ENCODE peak calls at places on chromosome 10, in four cellular contexts. M is HepG2, O is GM12878, H is K562. S is an unnamed sample.

GRCh38 chr10:107631876-107632275 is 467.4 kb upstream of the SORCS1 start:
- DNase-seq in M (no peak), O (no peak), H (no peak), S (no peak)

GRCh38 chr10:119724630-119725549 is 960 bp upstream of the INPP5F start:
- DNase-seq in M (peak), O (no peak), H (peak), S (no peak)

GRCh38 chr10:63146503-63146902 is 13.4 kb downstream of the NRBF2 start:
- DNase-seq in M (no peak), O (no peak), H (no peak), S (no peak)

GRCh38 chr10:60429084-60429849 is 39.6 kb upstream of the ANK3 start:
- DNase-seq in M (no peak), O (no peak), H (no peak), S (no peak)

GRCh38 chr10:8280946-8281345 is 226.5 kb downstream of the GATA3 start:
- DNase-seq in M (no peak), O (no peak), H (no peak), S (no peak)

GRCh38 chr10:58956926-58957325 is 219.5 kb upstream of the PHYHIPL start:
- DNase-seq in M (peak), O (no peak), H (no peak), S (no peak)

GRCh38 chr10:86177483-86178155 is 189.0 kb downstream of the GRID1 start:
- DNase-seq in M (no peak), O (no peak), H (no peak), S (no peak)

GRCh38 chr10:113566888-113567287 is 14.0 kb downstream of the HABP2 start:
- DNase-seq in M (no peak), O (no peak), H (no peak), S (no peak)

GRCh38 chr10:99435986-99436633 is 5.7 kb upstream of the GOT1 start:
- DNase-seq in M (peak), O (no peak), H (peak), S (peak)

GRCh38 chr10:71431216-71431944 is 34.7 kb downstream of the CDH23 start:
- DNase-seq in M (no peak), O (no peak), H (no peak), S (peak)

GRCh38 chr10:71431945-71432905 is 35.5 kb downstream of the CDH23 start:
- DNase-seq in M (no peak), O (no peak), H (no peak), S (peak)

GRCh38 chr10:71427246-71427645 is 30.5 kb downstream of the CDH23 start:
- DNase-seq in M (no peak), O (no peak), H (no peak), S (no peak)

GRCh38 chr10:71429304-71429703 is 32.6 kb downstream of the CDH23 start:
- DNase-seq in M (no peak), O (no peak), H (no peak), S (no peak)

DNA sequence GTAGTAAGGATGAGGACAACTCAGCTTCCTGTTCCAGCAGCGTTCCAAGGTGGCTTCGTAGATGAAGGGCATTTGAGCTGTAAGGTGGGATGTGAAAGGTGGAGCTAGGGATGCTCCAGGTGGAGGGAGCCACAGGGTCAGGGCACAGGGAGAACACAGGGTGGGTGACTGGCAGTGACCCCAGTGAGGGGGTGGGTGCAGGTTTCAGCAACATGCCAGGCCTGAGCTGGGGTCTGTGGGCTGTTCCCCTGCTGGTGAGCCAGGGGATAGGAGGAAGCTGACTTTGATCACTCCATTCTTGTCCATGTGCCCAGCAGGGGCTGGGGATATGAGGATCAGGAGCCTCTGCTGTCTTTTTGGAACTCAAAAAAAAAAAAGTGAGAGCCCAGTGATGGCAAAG is 33.2 kb downstream of the CDH23 start:
- DNase-seq in M (no peak), O (no peak), H (no peak), S (peak)
- TF ChIP-seq MXI1 in M (no peak), O (no peak), H (no peak), S (no peak)

DNA sequence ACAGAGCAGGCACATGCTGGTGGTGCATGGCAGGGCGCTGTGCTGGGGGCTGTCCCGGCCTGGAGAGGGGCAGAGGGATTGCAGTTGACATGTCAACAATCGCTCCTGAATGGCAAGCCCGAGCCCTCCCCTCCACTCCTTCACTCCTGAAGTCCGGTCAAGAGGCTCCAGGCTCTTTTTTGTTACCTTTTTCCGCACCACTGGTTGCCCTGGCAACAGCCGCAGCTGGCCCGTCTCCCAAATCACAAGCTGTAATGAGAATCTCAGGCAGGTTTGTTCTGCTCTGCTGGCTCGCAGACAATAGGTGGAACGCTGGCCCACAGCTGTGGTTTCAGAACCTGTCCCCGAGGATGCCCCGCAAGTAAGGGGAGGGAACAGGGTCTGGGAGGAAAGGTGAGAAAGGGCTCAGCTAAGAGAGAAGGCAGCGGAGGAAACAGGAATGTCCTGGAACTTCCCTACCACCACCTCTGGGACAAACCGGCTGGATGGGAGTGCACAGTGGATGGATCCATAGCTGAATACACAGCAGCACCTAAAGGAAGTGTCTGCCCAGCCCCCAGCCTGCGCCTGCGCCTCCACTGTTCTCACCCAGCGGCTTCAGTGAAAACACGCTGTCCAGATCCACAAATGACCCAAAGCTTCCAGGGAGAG is 58.9 kb downstream of the CALML3 start:
- DNase-seq in M (no peak), O (peak), H (no peak), S (peak)
- TF ChIP-seq NFIC in M (no peak), O (peak), H (no peak), S (no peak)

GRCh38 chr10:14547826-14548225 is 217.1 kb upstream of the FRMD4A start:
- DNase-seq in M (no peak), O (no peak), H (peak), S (no peak)
- TF ChIP-seq MXI1 in M (no peak), O (no peak), H (no peak), S (no peak)

GRCh38 chr10:131248376-131249165 is 63.0 kb downstream of the TCERG1L start:
- DNase-seq in M (no peak), O (no peak), H (no peak), S (no peak)
- TF ChIP-seq NFIC in M (no peak), O (no peak), H (no peak), S (no peak)

GRCh38 chr10:84054743-84055142 is 84.6 kb upstream of the GHITM start:
- DNase-seq in M (no peak), O (no peak), H (no peak), S (no peak)
- TF ChIP-seq MXI1 in M (no peak), O (no peak), H (no peak), S (no peak)

S was measured in SK-N-SH.